ENCODE peak calls at places on chromosomes 11 and 22, in four cellular contexts. One of them, this sample, is unnamed.

GRCh38 chr11:64796757-64797541 is 6.1 kb downstream of the MAP4K2 start:
- DNase-seq in mucosa of gallbladder: no peak
- DNase-seq in upper lobe of right lung: no peak
- DNase-seq in AG10803: no peak
- DNase-seq in this sample: no peak

GRCh38 chr11:129324533-129325175 is 51.0 kb upstream of the BARX2 start:
- DNase-seq in mucosa of gallbladder: peak; percentile 71
- DNase-seq in upper lobe of right lung: no peak
- DNase-seq in AG10803: peak; percentile 14
- DNase-seq in this sample: peak; percentile 62

GRCh38 chr11:35142481-35143207 is 3.7 kb downstream of the CD44 start:
- DNase-seq in mucosa of gallbladder: no peak
- DNase-seq in upper lobe of right lung: no peak
- DNase-seq in AG10803: peak; percentile 78
- DNase-seq in this sample: no peak

GRCh38 chr11:119361056-119361787 is 14.7 kb upstream of the MFRP start:
- DNase-seq in mucosa of gallbladder: no peak
- DNase-seq in upper lobe of right lung: peak; percentile 83
- DNase-seq in AG10803: peak; percentile 71
- DNase-seq in this sample: peak; percentile 68

GRCh38 chr11:61744181-61744580 is 8.3 kb upstream of the MYRF start:
- DNase-seq in mucosa of gallbladder: no peak
- DNase-seq in upper lobe of right lung: no peak
- DNase-seq in AG10803: no peak
- DNase-seq in this sample: no peak

GRCh38 chr22:17205432-17205831 is 13.8 kb downstream of the ADA2 start:
- DNase-seq in mucosa of gallbladder: no peak
- DNase-seq in upper lobe of right lung: no peak
- DNase-seq in AG10803: no peak
- DNase-seq in this sample: peak; percentile 12

GRCh38 chr11:133928628-133929059 is 28.1 kb downstream of the IGSF9B start:
- DNase-seq in mucosa of gallbladder: no peak
- DNase-seq in upper lobe of right lung: no peak
- DNase-seq in AG10803: peak; percentile 42
- DNase-seq in this sample: no peak

GRCh38 chr11:109865558-109866186 is 227.5 kb upstream of the ZC3H12C start:
- DNase-seq in mucosa of gallbladder: peak; percentile 31
- DNase-seq in upper lobe of right lung: no peak
- DNase-seq in AG10803: no peak
- DNase-seq in this sample: no peak

GRCh38 chr11:10382518-10382917 is 72.5 kb upstream of the AMPD3 start:
- DNase-seq in mucosa of gallbladder: no peak
- DNase-seq in upper lobe of right lung: no peak
- DNase-seq in AG10803: no peak
- DNase-seq in this sample: peak; percentile 23

GRCh38 chr11:102341844-102342318 is 5.1 kb upstream of the BIRC2 start:
- DNase-seq in mucosa of gallbladder: peak; percentile 81
- DNase-seq in upper lobe of right lung: no peak
- DNase-seq in AG10803: peak; percentile 85
- DNase-seq in this sample: peak; percentile 76

GRCh38 chr11:118530180-118530682 is 761 bp upstream of the TMEM25 start:
- DNase-seq in mucosa of gallbladder: no peak
- DNase-seq in upper lobe of right lung: peak; percentile 72
- DNase-seq in AG10803: no peak
- DNase-seq in this sample: peak; percentile 93

GRCh38 chr22:33124471-33124870 is 66.3 kb upstream of the SYN3 start:
- DNase-seq in mucosa of gallbladder: no peak
- DNase-seq in upper lobe of right lung: no peak
- DNase-seq in AG10803: no peak
- DNase-seq in this sample: no peak

GRCh38 chr11:26830218-26830617 is 108.4 kb upstream of the SLC5A12 start:
- DNase-seq in mucosa of gallbladder: no peak
- DNase-seq in upper lobe of right lung: no peak
- DNase-seq in AG10803: no peak
- DNase-seq in this sample: no peak

GRCh38 chr11:116727990-116728389 is 44.8 kb downstream of the BUD13 start:
- DNase-seq in mucosa of gallbladder: no peak
- DNase-seq in upper lobe of right lung: peak; percentile 26
- DNase-seq in AG10803: no peak
- DNase-seq in this sample: no peak

GRCh38 chr22:32837803-32838202 is 36.3 kb downstream of the TIMP3 start:
- DNase-seq in mucosa of gallbladder: no peak
- DNase-seq in upper lobe of right lung: no peak
- DNase-seq in AG10803: no peak
- DNase-seq in this sample: no peak

GRCh38 chr11:44094260-44094868 is 1.1 kb upstream of the EXT2 start:
- DNase-seq in mucosa of gallbladder: peak; percentile 85
- DNase-seq in upper lobe of right lung: no peak
- DNase-seq in AG10803: peak; percentile 82
- DNase-seq in this sample: peak; percentile 84

GRCh38 chr11:31340903-31341572 is 28.5 kb downstream of the DCDC1 start:
- DNase-seq in mucosa of gallbladder: no peak
- DNase-seq in upper lobe of right lung: no peak
- DNase-seq in AG10803: peak; percentile 39
- DNase-seq in this sample: peak; percentile 40

GRCh38 chr11:107688322-107688918 is 23.4 kb downstream of the SLN start:
- DNase-seq in mucosa of gallbladder: no peak
- DNase-seq in upper lobe of right lung: no peak
- DNase-seq in AG10803: no peak
- DNase-seq in this sample: no peak

GRCh38 chr22:50169774-50170341 is 673 bp upstream of the PANX2 start:
- DNase-seq in mucosa of gallbladder: no peak
- DNase-seq in upper lobe of right lung: no peak
- DNase-seq in AG10803: no peak
- DNase-seq in this sample: no peak

GRCh38 chr22:27430799-27431480 is 370.6 kb downstream of the MN1 start:
- DNase-seq in mucosa of gallbladder: no peak
- DNase-seq in upper lobe of right lung: no peak
- DNase-seq in AG10803: no peak
- DNase-seq in this sample: no peak

GRCh38 chr11:72969894-72970335 is 155.7 kb downstream of the ATG16L2 start:
- DNase-seq in mucosa of gallbladder: no peak
- DNase-seq in upper lobe of right lung: no peak
- DNase-seq in AG10803: peak; percentile 81
- DNase-seq in this sample: peak; percentile 30

GRCh38 chr11:34189191-34189590 is 83.8 kb downstream of the NAT10 start:
- DNase-seq in mucosa of gallbladder: no peak
- DNase-seq in upper lobe of right lung: no peak
- DNase-seq in AG10803: no peak
- DNase-seq in this sample: no peak

GRCh38 chr11:117481036-117481435 is 153.4 kb downstream of the CEP164 start:
- DNase-seq in mucosa of gallbladder: no peak
- DNase-seq in upper lobe of right lung: no peak
- DNase-seq in AG10803: no peak
- DNase-seq in this sample: no peak

This sample was measured in small intestine.